ENCODE peak calls at places on chromosomes 7 and 10, in nine cellular contexts. W, T, L, X, O, U, A, Z and G are unnamed samples.

GRCh38 chr10:49254556-49255318 is 44.2 kb upstream of the C10orf71 start:
- DNase-seq in X (no peak), U (no peak), O (no peak), Z (no peak), L (no peak), T (no peak), W (no peak), A (no peak), G (no peak)

GRCh38 chr7:77328669-77329068 is 87.5 kb downstream of the GSAP start:
- DNase-seq in L (no peak), A (no peak), U (peak), O (no peak), T (no peak), X (peak), Z (no peak), W (peak), G (no peak)

GRCh38 chr7:31788445-31788844 is 101.4 kb downstream of the PPP1R17 start:
- DNase-seq in U (no peak), A (no peak), W (no peak), O (no peak), X (peak), Z (no peak), L (no peak), T (no peak), G (no peak)

GRCh38 chr10:6058677-6059475 is 3.3 kb downstream of the IL2RA start:
- DNase-seq in A (no peak), O (no peak), L (no peak), U (peak), Z (no peak), X (no peak), W (peak), T (no peak), G (no peak)

GRCh38 chr10:89301721-89302445 is at the start of gene IFIT2:
- DNase-seq in U (peak), W (peak), X (peak), L (peak), T (peak), Z (no peak), O (no peak), A (no peak), G (peak)

GRCh38 chr10:70549962-70550845 is 52.3 kb downstream of the PRF1 start:
- DNase-seq in L (peak), Z (peak), A (peak), O (peak), U (peak), T (peak), X (peak), W (peak), G (peak)

GRCh38 chr10:71461917-71462641 is 65.4 kb downstream of the CDH23 start:
- DNase-seq in U (no peak), X (no peak), W (no peak), Z (no peak), L (no peak), O (no peak), A (no peak), T (no peak), G (no peak)

GRCh38 chr10:86316274-86316835 is 50.2 kb downstream of the GRID1 start:
- DNase-seq in X (no peak), T (no peak), A (no peak), U (no peak), W (no peak), L (no peak), Z (no peak), O (no peak), G (no peak)

GRCh38 chr10:32943854-32944661 is 14.0 kb downstream of the ITGB1 start:
- DNase-seq in U (no peak), Z (no peak), O (no peak), A (no peak), T (no peak), L (no peak), X (no peak), W (no peak), G (no peak)

GRCh38 chr7:37344886-37345579 is 103.6 kb downstream of the ELMO1 start:
- DNase-seq in A (no peak), T (no peak), W (peak), O (no peak), L (no peak), U (no peak), X (no peak), Z (no peak), G (no peak)

GRCh38 chr10:26950934-26951333 is 90.2 kb upstream of the ABI1 start:
- DNase-seq in X (no peak), A (no peak), W (peak), Z (no peak), O (no peak), T (no peak), L (no peak), U (no peak), G (no peak)

GRCh38 chr10:548212-548897 is 141.1 kb downstream of the DIP2C start:
- DNase-seq in U (no peak), Z (no peak), T (no peak), A (no peak), X (no peak), L (no peak), O (no peak), W (no peak), G (no peak)

GRCh38 chr7:65827366-65827765 is 45.5 kb upstream of the VKORC1L1 start:
- DNase-seq in U (peak), W (no peak), A (no peak), O (no peak), L (no peak), Z (no peak), X (peak), T (no peak), G (no peak)

GRCh38 chr7:43461349-43462024 is 121.4 kb upstream of the STK17A start:
- DNase-seq in U (no peak), A (no peak), L (no peak), Z (no peak), X (no peak), T (no peak), W (peak), O (no peak), G (peak)

GRCh38 chr7:29471444-29472138 is 92.0 kb upstream of the PRR15 start:
- DNase-seq in L (no peak), T (peak), A (no peak), O (no peak), W (no peak), U (no peak), Z (no peak), X (no peak), G (no peak)

GRCh38 chr7:80740778-80741545 is 102.5 kb downstream of the CD36 start:
- DNase-seq in X (peak), L (no peak), W (no peak), O (no peak), T (no peak), A (no peak), U (peak), Z (no peak), G (no peak)

GRCh38 chr10:31051703-31052102 is 20.0 kb upstream of the ZNF438 start:
- DNase-seq in W (no peak), O (no peak), U (no peak), X (peak), Z (no peak), T (no peak), L (no peak), A (no peak), G (no peak)

GRCh38 chr10:72126184-72126871 is 38.0 kb upstream of the SPOCK2 start:
- DNase-seq in W (peak), X (peak), L (peak), A (no peak), O (no peak), U (peak), Z (no peak), T (peak), G (no peak)

GRCh38 chr7:91692800-91693199 is 187.7 kb downstream of the MTERF1 start:
- DNase-seq in U (peak), T (no peak), O (no peak), A (no peak), L (no peak), X (peak), W (no peak), Z (no peak), G (no peak)

GRCh38 chr7:80775481-80775880 is 137.0 kb downstream of the CD36 start:
- DNase-seq in A (no peak), U (no peak), L (no peak), X (no peak), T (no peak), W (peak), Z (no peak), O (no peak), G (no peak)

GRCh38 chr10:4947635-4948596 is 15.3 kb upstream of the AKR1C1 start:
- DNase-seq in L (peak), O (no peak), U (peak), Z (no peak), X (peak), W (no peak), A (no peak), T (peak), G (no peak)

GRCh38 chr7:151727579-151728285 is 149.2 kb downstream of the PRKAG2 start:
- DNase-seq in Z (peak), X (peak), W (peak), L (peak), O (peak), U (peak), A (no peak), T (peak), G (peak)

GRCh38 chr7:151087247-151088018 is 1.2 kb downstream of the AGAP3 start:
- DNase-seq in X (peak), T (peak), U (peak), Z (no peak), L (peak), O (no peak), A (peak), W (peak), G (peak)

GRCh38 chr7:47381132-47381495 is 200.8 kb downstream of the TNS3 start:
- DNase-seq in X (peak), W (no peak), T (no peak), O (no peak), Z (no peak), L (no peak), A (no peak), U (no peak), G (no peak)

DNA sequence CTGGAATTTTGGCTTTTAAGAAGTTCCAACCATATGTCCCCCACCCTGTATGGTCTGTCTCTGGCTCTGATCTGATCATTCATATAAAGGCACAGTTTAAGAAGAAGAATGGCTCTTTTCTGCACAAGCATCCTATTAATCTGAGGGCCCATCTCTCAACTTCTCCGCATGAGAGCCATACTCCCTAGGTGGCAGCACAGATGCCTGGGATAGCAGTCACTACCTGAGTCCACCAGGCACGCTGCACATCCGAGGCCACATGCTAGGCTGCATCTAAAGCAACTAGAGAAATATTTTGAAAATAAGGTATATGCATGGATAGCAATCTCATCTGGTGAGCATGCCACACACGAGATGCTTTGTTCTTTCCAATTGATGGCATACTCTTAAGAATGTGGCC is 565.5 kb downstream of the PARD3 start:
- DNase-seq in A (no peak), U (peak), Z (no peak), O (no peak), T (no peak), W (peak), X (no peak), L (peak), G (no peak)
- TF ChIP-seq CTCF in A (no peak), U (no peak), Z (no peak), O (no peak), T (peak), W (no peak), X (peak), L (no peak), G (no peak)

GRCh38 chr10:127849224-127849623 is 43.5 kb downstream of the CLRN3 start:
- DNase-seq in X (no peak), Z (no peak), T (no peak), L (no peak), W (no peak), A (no peak), O (no peak), U (no peak), G (no peak)

GRCh38 chr10:127845756-127846155 is 47.0 kb downstream of the CLRN3 start:
- DNase-seq in T (no peak), Z (no peak), L (no peak), U (no peak), X (no peak), A (no peak), O (no peak), W (no peak), G (no peak)

GRCh38 chr10:127849896-127850295 is 42.8 kb downstream of the CLRN3 start:
- DNase-seq in A (no peak), O (no peak), L (no peak), X (no peak), U (no peak), Z (no peak), T (no peak), W (no peak), G (no peak)

GRCh38 chr10:127850944-127851343 is 41.8 kb downstream of the CLRN3 start:
- DNase-seq in O (no peak), Z (no peak), A (no peak), W (no peak), L (no peak), T (no peak), X (no peak), U (no peak), G (no peak)

DNA sequence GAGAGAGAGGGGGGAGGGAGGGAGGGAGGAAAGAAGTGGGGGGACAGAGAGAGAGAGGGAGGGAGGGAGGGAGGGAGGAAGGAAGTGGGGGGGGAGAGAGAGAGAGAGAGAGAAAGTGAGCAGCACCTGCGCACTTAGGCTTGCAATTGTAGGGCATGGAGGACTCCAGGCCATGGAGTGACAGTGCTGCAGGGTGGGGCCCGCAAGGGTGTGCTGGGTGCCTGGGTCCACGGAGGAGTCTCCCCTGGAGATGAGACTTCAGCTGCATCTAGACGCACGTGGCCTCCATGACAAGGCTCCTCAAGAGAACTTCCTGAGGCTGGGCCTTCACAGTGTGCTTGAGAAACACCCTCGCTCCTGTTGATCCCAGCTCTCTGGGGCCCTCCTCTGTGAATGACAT is 44.5 kb downstream of the CLRN3 start:
- DNase-seq in T (no peak), O (no peak), Z (no peak), L (no peak), A (no peak), U (no peak), X (no peak), W (no peak), G (no peak)
- TF ChIP-seq CTCF in T (no peak), O (no peak), Z (no peak), L (no peak), A (no peak), U (no peak), X (no peak), W (no peak), G (no peak)

GRCh38 chr7:24290004-24290641 is 6.1 kb downstream of the NPY start:
- DNase-seq in W (peak), T (peak), Z (no peak), X (peak), U (peak), L (peak), A (no peak), O (no peak), G (peak)
- TF ChIP-seq CTCF in W (peak), T (peak), Z (peak), X (peak), U (no peak), L (peak), A (peak), O (no peak), G (peak)

GRCh38 chr7:4841836-4842235 is 20.0 kb downstream of the PAPOLB start:
- DNase-seq in Z (no peak), X (no peak), T (no peak), A (no peak), L (no peak), O (no peak), W (no peak), U (no peak), G (no peak)

GRCh38 chr7:4841007-4841784 is 20.6 kb downstream of the PAPOLB start:
- DNase-seq in Z (no peak), W (no peak), T (no peak), L (no peak), O (no peak), A (no peak), X (no peak), U (no peak), G (no peak)

GRCh38 chr7:4842302-4843064 is 19.3 kb downstream of the PAPOLB start:
- DNase-seq in W (no peak), X (no peak), U (no peak), Z (no peak), T (peak), L (no peak), A (no peak), O (no peak), G (no peak)

GRCh38 chr7:4849390-4849789 is 12.4 kb downstream of the PAPOLB start:
- DNase-seq in Z (no peak), U (peak), T (peak), A (no peak), X (peak), L (peak), W (peak), O (no peak), G (peak)

GRCh38 chr7:4845740-4846142 is 16.1 kb downstream of the PAPOLB start:
- DNase-seq in A (no peak), U (peak), W (no peak), Z (no peak), L (no peak), O (no peak), X (no peak), T (peak), G (no peak)
- TF ChIP-seq CTCF in A (peak), U (peak), W (no peak), Z (no peak), L (no peak), O (no peak), X (peak), T (peak), G (peak)

DNA sequence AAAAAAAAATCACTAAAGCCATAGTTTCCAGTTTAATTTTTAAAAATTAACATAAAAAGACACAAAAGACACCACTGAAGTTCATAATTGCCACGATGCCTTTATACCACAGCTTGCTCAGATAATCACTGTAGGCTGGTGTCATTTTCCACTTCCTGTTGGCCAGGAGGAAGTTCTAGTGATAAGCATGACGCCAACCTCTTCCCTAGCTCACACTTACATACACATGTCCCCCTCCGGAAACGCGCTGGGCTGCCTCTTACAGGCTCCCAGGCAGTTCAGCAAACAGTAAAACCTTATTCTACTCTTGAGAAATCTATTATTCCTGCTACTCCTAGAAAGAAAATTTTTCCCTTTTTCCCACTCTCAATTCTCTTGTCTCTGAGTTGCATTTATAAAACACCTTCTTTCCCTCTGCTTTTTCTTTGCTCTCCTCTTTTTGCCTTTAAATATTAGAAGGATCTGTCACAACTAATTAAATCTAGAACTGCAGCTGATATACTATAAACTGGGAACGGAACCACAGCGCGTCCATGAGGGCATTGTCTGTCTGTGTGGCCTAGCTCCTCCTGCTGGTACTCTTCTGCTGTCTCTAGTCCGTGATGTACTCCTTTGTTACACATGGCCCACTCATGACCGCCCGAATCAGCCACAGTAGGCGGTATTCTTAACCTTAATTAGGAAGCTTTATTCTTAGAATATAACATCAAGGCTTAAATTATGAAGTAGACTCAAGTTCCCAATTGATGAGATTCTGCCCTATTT is 664.9 kb downstream of the CNTNAP2 start:
- DNase-seq in L (no peak), X (no peak), T (no peak), W (no peak), U (no peak), Z (no peak), O (no peak), A (no peak), G (no peak)
- TF ChIP-seq CTCF in L (no peak), X (no peak), T (no peak), W (no peak), U (no peak), Z (no peak), O (no peak), A (no peak), G (no peak)

DNA sequence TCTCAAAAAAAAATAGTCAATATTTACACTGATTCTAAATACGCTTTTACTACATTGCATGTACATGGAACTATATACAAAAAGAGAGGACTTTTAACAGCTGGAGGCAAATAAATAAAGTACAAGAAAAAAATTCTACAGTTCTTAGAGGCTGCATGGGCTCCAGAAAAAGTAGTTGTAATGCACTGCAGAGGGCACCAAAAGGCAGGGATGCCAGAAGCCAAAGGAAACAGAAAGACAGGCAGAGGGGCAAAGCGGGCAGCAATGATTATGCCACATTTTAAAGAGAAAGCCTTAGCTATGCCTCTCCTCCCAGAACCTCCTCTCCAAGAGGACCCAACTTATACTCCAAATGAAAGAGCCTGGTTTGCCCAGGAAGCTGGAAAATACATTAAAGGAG is 11.6 kb upstream of the ADCK2 start:
- DNase-seq in X (no peak), L (no peak), U (peak), O (no peak), Z (no peak), A (no peak), T (no peak), W (no peak), G (no peak)
- TF ChIP-seq CTCF in X (no peak), L (no peak), U (no peak), O (no peak), Z (no peak), A (no peak), T (peak), W (no peak), G (no peak)

DNA sequence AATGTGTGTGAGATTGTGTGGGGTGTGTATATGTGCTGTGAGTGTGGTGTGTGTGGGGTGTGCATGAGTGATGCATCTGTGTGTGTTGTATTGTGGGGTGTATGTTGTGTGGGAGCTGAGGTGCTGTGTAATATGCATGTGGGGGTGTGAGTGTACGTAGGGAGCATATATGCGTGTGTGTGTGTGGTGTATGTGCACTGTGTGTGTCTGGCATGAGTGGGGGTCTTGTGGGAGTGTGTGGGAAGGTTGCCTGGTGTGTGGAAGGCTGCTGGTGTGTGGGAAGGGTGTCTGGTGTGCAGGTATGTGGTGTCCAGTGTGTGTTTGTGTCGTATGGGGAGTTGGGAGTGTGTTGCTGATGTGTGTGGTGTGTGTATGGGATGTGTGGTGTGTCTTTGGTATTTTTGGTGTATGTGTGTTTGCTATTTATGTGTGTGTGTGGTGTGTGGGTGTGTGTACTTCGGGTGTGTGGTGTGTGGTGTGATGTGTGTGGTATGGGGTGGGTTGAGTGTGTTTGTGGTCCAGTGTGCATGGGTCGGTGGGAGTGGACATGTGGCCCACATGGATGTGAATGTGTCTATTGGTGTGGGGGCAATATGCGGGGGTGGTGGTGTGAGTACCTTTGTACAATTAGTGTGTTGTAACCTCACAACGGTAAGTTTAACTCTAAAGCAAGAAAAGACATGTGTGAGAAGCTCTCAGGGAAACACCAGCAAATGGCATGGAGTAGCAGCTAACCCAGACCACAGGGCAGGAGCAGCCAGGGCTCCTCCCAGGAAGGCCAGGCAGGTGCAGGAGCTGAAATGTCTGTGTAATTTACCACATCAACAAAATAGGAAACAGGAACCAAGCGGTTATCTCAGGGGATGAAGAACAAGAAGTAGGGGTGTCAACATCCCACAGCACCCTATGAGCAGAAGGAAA is 11.8 kb downstream of the ANTXRL start:
- DNase-seq in A (no peak), U (no peak), Z (no peak), L (no peak), O (no peak), T (no peak), X (no peak), W (no peak), G (no peak)
- TF ChIP-seq CTCF in A (no peak), U (no peak), Z (no peak), L (no peak), O (no peak), T (no peak), X (no peak), W (no peak), G (no peak)